ENCODE peak calls at places on chromosome 6, in eight cellular contexts. One of them, this sample, is unnamed.

GRCh38 chr6:159913375-159913774 is 22.6 kb downstream of the MAS1 start:
- DNase-seq in brain microvascular endothelial cell: no peak
- DNase-seq in stromal cell of bone marrow: no peak
- DNase-seq in WTC11: no peak
- DNase-seq in Calu3: no peak
- DNase-seq in mesothelial cell of epicardium: no peak
- DNase-seq in CD8-positive, alpha-beta T cell: no peak
- DNase-seq in GM03348: no peak
- DNase-seq in this sample: no peak

GRCh38 chr6:46948699-46949098 is 27.0 kb upstream of the ADGRF5 start:
- DNase-seq in brain microvascular endothelial cell: peak
- DNase-seq in stromal cell of bone marrow: no peak
- DNase-seq in WTC11: no peak
- DNase-seq in Calu3: no peak
- DNase-seq in mesothelial cell of epicardium: no peak
- DNase-seq in CD8-positive, alpha-beta T cell: no peak
- DNase-seq in GM03348: no peak
- DNase-seq in this sample: no peak

GRCh38 chr6:138824482-138825134 is 28.7 kb downstream of the ECT2L start:
- DNase-seq in brain microvascular endothelial cell: no peak
- DNase-seq in stromal cell of bone marrow: no peak
- DNase-seq in WTC11: no peak
- DNase-seq in Calu3: no peak
- DNase-seq in mesothelial cell of epicardium: no peak
- DNase-seq in CD8-positive, alpha-beta T cell: no peak
- DNase-seq in GM03348: no peak
- DNase-seq in this sample: no peak

GRCh38 chr6:89208551-89208950 is 8.6 kb downstream of the GABRR1 start:
- DNase-seq in brain microvascular endothelial cell: no peak
- DNase-seq in stromal cell of bone marrow: no peak
- DNase-seq in WTC11: no peak
- DNase-seq in Calu3: no peak
- DNase-seq in mesothelial cell of epicardium: no peak
- DNase-seq in CD8-positive, alpha-beta T cell: no peak
- DNase-seq in GM03348: no peak
- DNase-seq in this sample: no peak

GRCh38 chr6:84847349-84848160 is 83.2 kb upstream of the TBX18 start:
- DNase-seq in brain microvascular endothelial cell: peak
- DNase-seq in stromal cell of bone marrow: peak
- DNase-seq in WTC11: no peak
- DNase-seq in Calu3: no peak
- DNase-seq in mesothelial cell of epicardium: no peak
- DNase-seq in CD8-positive, alpha-beta T cell: no peak
- DNase-seq in GM03348: no peak
- DNase-seq in this sample: no peak

GRCh38 chr6:157265630-157266029 is 57.7 kb downstream of the TMEM242 start:
- DNase-seq in brain microvascular endothelial cell: no peak
- DNase-seq in stromal cell of bone marrow: no peak
- DNase-seq in WTC11: no peak
- DNase-seq in Calu3: no peak
- DNase-seq in mesothelial cell of epicardium: no peak
- DNase-seq in CD8-positive, alpha-beta T cell: no peak
- DNase-seq in GM03348: no peak
- DNase-seq in this sample: no peak

GRCh38 chr6:29954272-29954671 is 11.9 kb downstream of the HLA-A start:
- DNase-seq in brain microvascular endothelial cell: no peak
- DNase-seq in stromal cell of bone marrow: no peak
- DNase-seq in WTC11: no peak
- DNase-seq in Calu3: no peak
- DNase-seq in mesothelial cell of epicardium: no peak
- DNase-seq in CD8-positive, alpha-beta T cell: no peak
- DNase-seq in GM03348: no peak
- DNase-seq in this sample: no peak

GRCh38 chr6:154341326-154341725 is 15.3 kb downstream of the IPCEF1 start:
- DNase-seq in brain microvascular endothelial cell: no peak
- DNase-seq in stromal cell of bone marrow: no peak
- DNase-seq in WTC11: no peak
- DNase-seq in Calu3: no peak
- DNase-seq in mesothelial cell of epicardium: no peak
- DNase-seq in CD8-positive, alpha-beta T cell: no peak
- DNase-seq in GM03348: no peak
- DNase-seq in this sample: no peak

GRCh38 chr6:80440496-80441160 is 334.2 kb downstream of the BCKDHB start:
- DNase-seq in brain microvascular endothelial cell: no peak
- DNase-seq in stromal cell of bone marrow: no peak
- DNase-seq in WTC11: no peak
- DNase-seq in Calu3: no peak
- DNase-seq in mesothelial cell of epicardium: no peak
- DNase-seq in CD8-positive, alpha-beta T cell: no peak
- DNase-seq in GM03348: no peak
- DNase-seq in this sample: no peak

GRCh38 chr6:121335111-121336008 is 1.1 kb upstream of the TBC1D32 start:
- DNase-seq in brain microvascular endothelial cell: no peak
- DNase-seq in stromal cell of bone marrow: no peak
- DNase-seq in WTC11: no peak
- DNase-seq in Calu3: no peak
- DNase-seq in mesothelial cell of epicardium: no peak
- DNase-seq in CD8-positive, alpha-beta T cell: no peak
- DNase-seq in GM03348: peak
- DNase-seq in this sample: no peak

This sample was measured in effector CD4-positive, alpha-beta T cell.